ENCODE peak calls at places on chromosome 17, in five cellular contexts. P, K, M, V and N are unnamed samples.

GRCh38 chr17:8468988-8469387 is 33.3 kb downstream of the NDEL1 start:
- DNase-seq in P (no peak), K (no peak), M (no peak), V (no peak), N (no peak)

GRCh38 chr17:80385046-80385445 is 29.9 kb upstream of the ENDOV start:
- DNase-seq in P (no peak), K (no peak), M (no peak), V (no peak), N (no peak)

GRCh38 chr17:38873646-38874380 is 4.0 kb downstream of the LASP1 start:
- DNase-seq in P (no peak), K (peak), M (no peak), V (no peak), N (no peak)

GRCh38 chr17:42365136-42365535 is 23.1 kb downstream of the STAT3 start:
- DNase-seq in P (no peak), K (no peak), M (no peak), V (no peak), N (no peak)

GRCh38 chr17:22435231-22435974 is 743.1 kb downstream of the KCNJ18 start:
- DNase-seq in P (no peak), K (no peak), M (no peak), V (no peak), N (no peak)

GRCh38 chr17:80688994-80689635 is 144.5 kb downstream of the RPTOR start:
- DNase-seq in P (no peak), K (peak), M (no peak), V (no peak), N (peak)

GRCh38 chr17:59506907-59507726 is 58.3 kb upstream of the DHX40 start:
- DNase-seq in P (no peak), K (no peak), M (no peak), V (no peak), N (no peak)

GRCh38 chr17:66944365-66945203 is 19.9 kb upstream of the CACNG4 start:
- DNase-seq in P (peak), K (peak), M (no peak), V (no peak), N (no peak)

GRCh38 chr17:76161113-76161512 is 20.1 kb upstream of the FOXJ1 start:
- DNase-seq in P (no peak), K (no peak), M (no peak), V (no peak), N (no peak)

GRCh38 chr17:48575673-48576478 is 2.3 kb downstream of the HOXB4 start:
- DNase-seq in P (no peak), K (peak), M (no peak), V (no peak), N (no peak)

GRCh38 chr17:42132941-42133340 is 10.3 kb downstream of the HSPB9 start:
- DNase-seq in P (peak), K (peak), M (peak), V (no peak), N (peak)

GRCh38 chr17:10336393-10336792 is 36.4 kb downstream of the MYH13 start:
- DNase-seq in P (no peak), K (no peak), M (no peak), V (no peak), N (no peak)

GRCh38 chr17:35809855-35810461 is 674 bp downstream of the TAF15 start:
- DNase-seq in P (no peak), K (peak), M (no peak), V (no peak), N (no peak)

GRCh38 chr17:81609541-81610353 is 27.2 kb downstream of the NPLOC4 start:
- DNase-seq in P (no peak), K (no peak), M (no peak), V (no peak), N (no peak)

GRCh38 chr17:66633322-66633965 is 201.5 kb upstream of the CACNG5 start:
- DNase-seq in P (no peak), K (peak), M (no peak), V (no peak), N (no peak)

GRCh38 chr17:31494259-31495048 is 103.0 kb downstream of the RAB11FIP4 start:
- DNase-seq in P (no peak), K (no peak), M (no peak), V (peak), N (no peak)

GRCh38 chr17:2691965-2692780 is 19.4 kb downstream of the CLUH start:
- DNase-seq in P (no peak), K (no peak), M (no peak), V (no peak), N (no peak)

GRCh38 chr17:6548578-6549330 is 7.6 kb downstream of the PITPNM3 start:
- DNase-seq in P (no peak), K (peak), M (no peak), V (no peak), N (peak)

GRCh38 chr17:34579979-34580684 is 750 bp downstream of the TMEM132E start:
- DNase-seq in P (peak), K (peak), M (no peak), V (no peak), N (no peak)

GRCh38 chr17:11986939-11987329 is 10.3 kb downstream of the ZNF18 start:
- DNase-seq in P (peak), K (peak), M (no peak), V (no peak), N (peak)

GRCh38 chr17:71625330-71625729 is 495.5 kb upstream of the SOX9 start:
- DNase-seq in P (no peak), K (no peak), M (no peak), V (no peak), N (no peak)

GRCh38 chr17:81884968-81885367 is 6.4 kb downstream of the ALYREF start:
- DNase-seq in P (no peak), K (no peak), M (no peak), V (no peak), N (no peak)

GRCh38 chr17:50432125-50432762 is 6.2 kb downstream of the ACSF2 start:
- DNase-seq in P (no peak), K (no peak), M (no peak), V (no peak), N (no peak)

GRCh38 chr17:60231234-60231633 is 81.5 kb downstream of the CA4 start:
- DNase-seq in P (peak), K (peak), M (no peak), V (no peak), N (peak)

GRCh38 chr17:35679007-35679682 is 52.3 kb upstream of the RASL10B start:
- DNase-seq in P (no peak), K (no peak), M (no peak), V (no peak), N (no peak)

GRCh38 chr17:77455878-77456234 is 315.1 kb downstream of the SEC14L1 start:
- DNase-seq in P (no peak), K (no peak), M (no peak), V (no peak), N (no peak)

GRCh38 chr17:82230627-82231311 is 1.9 kb downstream of the SLC16A3 start:
- DNase-seq in P (no peak), K (peak), M (no peak), V (no peak), N (no peak)

GRCh38 chr17:55546481-55546880 is 35.2 kb upstream of the SMIM36 start:
- DNase-seq in P (no peak), K (no peak), M (no peak), V (no peak), N (no peak)

GRCh38 chr17:49610883-49611584 is 35.4 kb downstream of the NXPH3 start:
- DNase-seq in P (no peak), K (no peak), M (no peak), V (no peak), N (no peak)

GRCh38 chr17:21245703-21246102 is 7.5 kb downstream of the NATD1 start:
- DNase-seq in P (no peak), K (no peak), M (no peak), V (no peak), N (no peak)

GRCh38 chr17:74870512-74870911 is 2.3 kb downstream of the FDXR start:
- DNase-seq in P (no peak), K (no peak), M (no peak), V (no peak), N (no peak)

GRCh38 chr17:31571124-31571892 is 179.8 kb downstream of the RAB11FIP4 start:
- DNase-seq in P (no peak), K (no peak), M (no peak), V (no peak), N (no peak)

GRCh38 chr17:32498362-32498761 is 11.6 kb downstream of the CDK5R1 start:
- DNase-seq in P (no peak), K (peak), M (no peak), V (no peak), N (peak)

GRCh38 chr17:9969301-9969935 is 64.3 kb upstream of the RCVRN start:
- DNase-seq in P (no peak), K (no peak), M (no peak), V (no peak), N (no peak)

GRCh38 chr17:27153005-27153404 is 140.9 kb upstream of the WSB1 start:
- DNase-seq in P (no peak), K (no peak), M (peak), V (no peak), N (no peak)

GRCh38 chr17:50044483-50044882 is 11.4 kb upstream of the ITGA3 start:
- DNase-seq in P (no peak), K (no peak), M (no peak), V (no peak), N (no peak)

GRCh38 chr17:46742539-46743270 is 75.8 kb downstream of the WNT3 start:
- DNase-seq in P (no peak), K (peak), M (no peak), V (no peak), N (peak)

GRCh38 chr17:17669851-17670232 is 11.4 kb upstream of the RAI1 start:
- DNase-seq in P (no peak), K (peak), M (no peak), V (no peak), N (no peak)

GRCh38 chr17:55668581-55668980 is 54.1 kb downstream of the TMEM100 start:
- DNase-seq in P (no peak), K (peak), M (no peak), V (no peak), N (no peak)